ENCODE peak calls at places on chromosomes 6 and 20, in six cellular contexts. Y is HCT116, K is GM23338, L is stomach, F is Panc1, R is sigmoid colon. C is an unnamed sample.
A peak's percentile ranks its signal among the peaks of the same experiment; 100 is the strongest.

GRCh38 chr6:36463686-36464085 is 20.9 kb downstream of the KCTD20 start:
- DNase-seq in Y (no peak), K (no peak), L (no peak), F (no peak), R (no peak), C (no peak)

GRCh38 chr6:125154184-125155135 is 887 bp downstream of the TPD52L1 start:
- DNase-seq in Y (peak; percentile 51), K (peak; percentile 69), L (no peak), F (no peak), R (peak; percentile 68), C (no peak)

GRCh38 chr20:63118786-63119450 is 97.0 kb downstream of the YTHDF1 start:
- DNase-seq in Y (no peak), K (no peak), L (no peak), F (no peak), R (no peak), C (no peak)

GRCh38 chr6:73798592-73798991 is 102.6 kb downstream of the CD109 start:
- DNase-seq in Y (peak; percentile 6), K (peak; percentile 60), L (no peak), F (no peak), R (peak; percentile 86), C (no peak)

GRCh38 chr6:157994126-157994795 is 12.6 kb downstream of the SYNJ2 start:
- DNase-seq in Y (no peak), K (no peak), L (no peak), F (no peak), R (peak; percentile 50), C (no peak)

GRCh38 chr6:166988674-166989201 is 10.5 kb upstream of the CEP43 start:
- DNase-seq in Y (no peak), K (peak; percentile 58), L (no peak), F (no peak), R (no peak), C (peak; percentile 70)

GRCh38 chr6:32290886-32291450 is 67.1 kb upstream of the NOTCH4 start:
- DNase-seq in Y (no peak), K (no peak), L (no peak), F (no peak), R (no peak), C (no peak)

GRCh38 chr6:75431379-75431778 is 62.2 kb downstream of the FILIP1 start:
- DNase-seq in Y (no peak), K (no peak), L (no peak), F (no peak), R (no peak), C (no peak)

GRCh38 chr20:46011631-46012482 is 3.1 kb downstream of the MMP9 start:
- DNase-seq in Y (peak; percentile 71), K (peak; percentile 100), L (peak; percentile 48), F (no peak), R (peak; percentile 69), C (no peak)

GRCh38 chr6:101462576-101462975 is 69.1 kb downstream of the GRIK2 start:
- DNase-seq in Y (no peak), K (no peak), L (no peak), F (no peak), R (no peak), C (no peak)

GRCh38 chr6:126063512-126064146 is 77.3 kb downstream of the TRMT11 start:
- DNase-seq in Y (no peak), K (no peak), L (no peak), F (no peak), R (no peak), C (peak; percentile 57)

DNA sequence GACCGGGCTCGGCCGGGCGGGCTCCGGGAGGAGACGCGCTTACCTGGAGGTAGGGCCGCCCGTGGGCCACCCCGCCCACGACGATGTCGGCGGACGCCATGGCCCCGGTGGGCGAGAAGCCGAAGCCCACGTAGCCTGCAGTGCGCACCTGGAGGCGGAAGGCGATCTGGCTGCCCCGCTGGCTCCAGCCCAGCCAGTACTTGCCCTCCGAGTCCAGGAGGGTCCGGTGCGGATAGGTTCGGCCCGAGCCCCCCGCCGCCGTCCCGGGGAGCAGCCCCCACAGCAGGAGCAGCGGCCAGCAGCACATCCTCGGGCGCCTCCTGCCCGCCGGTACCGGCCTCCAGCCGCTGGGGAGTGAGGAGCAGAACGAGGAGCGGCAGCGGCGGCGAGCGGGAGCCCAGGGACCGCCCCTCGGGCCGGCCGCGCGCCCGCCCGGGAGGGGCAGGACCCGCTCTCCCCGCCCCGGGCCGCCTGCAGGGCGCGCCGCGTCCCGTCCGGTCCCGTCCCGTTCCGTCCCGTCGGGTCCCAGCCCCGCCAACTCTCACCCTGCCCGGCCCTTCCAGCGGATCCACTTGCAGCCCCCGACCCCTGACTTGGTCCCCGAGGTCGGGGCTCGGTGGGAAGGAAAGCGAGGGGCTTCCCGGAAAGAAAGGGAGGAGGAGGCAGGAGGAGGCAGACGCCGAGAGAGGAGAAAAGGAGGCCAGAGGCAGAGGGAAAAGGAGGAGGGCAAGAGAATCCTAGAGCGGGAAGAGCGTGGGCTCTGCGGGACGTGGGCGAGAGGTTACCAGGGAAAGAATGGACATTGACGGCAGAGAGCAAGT is at the start of gene MOXD1:
- DNase-seq in Y (no peak), K (peak; percentile 78), L (peak; percentile 60), F (no peak), R (peak; percentile 77), C (no peak)
- TF ChIP-seq POLR2AphosphoS5 in Y (no peak), K (peak; percentile 33), L (no peak), F (no peak), R (peak; percentile 78), C (peak; percentile 50)

GRCh38 chr6:110934499-110934898 is 24.0 kb upstream of the GTF3C6 start:
- DNase-seq in Y (no peak), K (no peak), L (no peak), F (no peak), R (no peak), C (no peak)

GRCh38 chr6:110935171-110935570 is 23.3 kb upstream of the GTF3C6 start:
- DNase-seq in Y (no peak), K (no peak), L (no peak), F (no peak), R (no peak), C (no peak)

GRCh38 chr6:110933913-110934312 is 24.6 kb upstream of the GTF3C6 start:
- DNase-seq in Y (no peak), K (no peak), L (no peak), F (no peak), R (no peak), C (no peak)

GRCh38 chr6:110930795-110931194 is 27.7 kb upstream of the GTF3C6 start:
- DNase-seq in Y (no peak), K (no peak), L (no peak), F (no peak), R (no peak), C (no peak)
- H3K4me1 ChIP-seq in Y (no peaks in the 10 kb centered on the region), K (no peaks in the 10 kb centered on the region), L (no peaks in the 10 kb centered on the region), F (no peaks in the 10 kb centered on the region), R (no peaks in the 10 kb centered on the region), C (no peaks in the 10 kb centered on the region)

DNA sequence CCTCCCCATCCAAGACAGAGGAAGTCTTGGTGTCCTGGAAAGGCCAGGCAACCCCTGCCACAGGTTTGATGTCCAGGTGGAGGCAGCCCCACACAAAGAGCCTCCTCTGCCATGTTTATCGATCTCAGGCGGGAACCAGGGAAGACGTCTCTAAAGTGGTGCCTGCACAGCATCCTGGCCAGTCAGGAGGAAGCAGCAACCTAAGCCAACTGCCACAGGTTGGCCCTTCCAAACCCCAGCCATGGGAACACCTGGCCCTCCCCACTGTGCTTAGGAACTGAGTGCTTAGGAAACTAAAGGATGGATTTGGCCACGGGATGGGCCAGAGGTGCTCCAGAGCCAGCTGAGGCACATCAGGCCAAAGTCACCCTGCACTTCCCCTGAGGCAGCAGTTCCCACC is 56.9 kb downstream of the CSE1L start:
- DNase-seq in Y (no peak), K (no peak), L (no peak), F (no peak), R (no peak), C (no peak)
- TF ChIP-seq POLR2AphosphoS5 in Y (no peak), K (no peak), L (no peak), F (no peak), R (no peak), C (no peak)

DNA sequence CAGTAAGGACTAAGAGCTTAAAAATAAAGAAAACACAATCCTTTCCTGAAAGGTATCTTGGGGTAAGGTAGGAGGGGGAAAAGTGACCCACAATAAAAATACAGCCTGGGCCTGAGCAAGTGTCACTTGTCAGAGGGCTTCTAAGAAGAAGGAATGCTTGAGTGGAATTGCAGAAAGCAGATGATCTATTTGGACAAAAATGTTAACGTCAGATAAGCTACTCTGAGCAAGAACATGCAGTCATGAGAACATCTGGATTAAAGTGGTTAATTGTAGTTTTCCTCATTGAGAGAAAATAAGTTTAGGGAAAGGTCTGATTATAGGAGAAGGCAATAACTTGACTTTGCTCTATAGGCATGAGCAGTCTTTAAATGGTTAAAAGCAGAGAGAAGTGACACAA is 581.9 kb downstream of the HTR1B start:
- DNase-seq in Y (no peak), K (no peak), L (no peak), F (no peak), R (no peak), C (no peak)
- H3K4me1 ChIP-seq in Y (no peaks in the 10 kb centered on the region), K (peaks cover 8% of the 10 kb centered on the region), L (no peaks in the 10 kb centered on the region), F (no peaks in the 10 kb centered on the region), R (no peaks in the 10 kb centered on the region), C (no peaks in the 10 kb centered on the region)

GRCh38 chr6:53529324-53530036 is 15.4 kb downstream of the GCLC start:
- DNase-seq in Y (no peak), K (peak; percentile 32), L (no peak), F (no peak), R (no peak), C (no peak)

GRCh38 chr6:53532061-53532797 is 12.7 kb downstream of the GCLC start:
- DNase-seq in Y (no peak), K (no peak), L (no peak), F (no peak), R (no peak), C (no peak)

GRCh38 chr6:53532942-53533341 is 12.0 kb downstream of the GCLC start:
- DNase-seq in Y (no peak), K (no peak), L (no peak), F (no peak), R (no peak), C (no peak)

GRCh38 chr6:53530346-53530745 is 14.6 kb downstream of the GCLC start:
- DNase-seq in Y (no peak), K (peak; percentile 72), L (no peak), F (no peak), R (no peak), C (no peak)

GRCh38 chr6:53530780-53531386 is 14.0 kb downstream of the GCLC start:
- DNase-seq in Y (no peak), K (no peak), L (no peak), F (no peak), R (no peak), C (no peak)
- TF ChIP-seq POLR2AphosphoS5 in Y (no peak), K (no peak), L (no peak), F (no peak), R (no peak), C (no peak)

GRCh38 chr6:100176951-100177710 is 183.1 kb upstream of the MCHR2 start:
- DNase-seq in Y (no peak), K (no peak), L (no peak), F (no peak), R (no peak), C (no peak)
- H3K4me1 ChIP-seq in Y (peaks cover 5% of the 10 kb centered on the region), K (peaks cover 20% of the 10 kb centered on the region), L (no peaks in the 10 kb centered on the region), F (no peaks in the 10 kb centered on the region), R (no peaks in the 10 kb centered on the region), C (peaks cover 12% of the 10 kb centered on the region)